ENCODE peak calls at places on chromosomes 12 and 14, in nine cellular contexts. B is suprapubic skin, Q is neural progenitor cell, N is IMR-90, M is PC-3, K is sigmoid colon, G is GM23338, L is thyroid gland, Y is colonic mucosa. I is an unnamed sample.

GRCh38 chr12:52082988-52083637 is 3.6 kb downstream of the SMIM41 start:
- DNase-seq in Y (peak; percentile 64), K (peak; percentile 81), M (peak; percentile 65), L (peak; percentile 48), G (peak; percentile 78), N (peak; percentile 71), B (no peak), Q (peak; percentile 79), I (peak; percentile 69)

GRCh38 chr14:22152161-22152870 is 436.7 kb downstream of the DAD1 start:
- DNase-seq in M (no peak), Q (no peak), Y (no peak), B (no peak), K (no peak), G (no peak), L (no peak), N (no peak), I (no peak)

GRCh38 chr14:30252800-30253425 is 306.0 kb upstream of the G2E3 start:
- DNase-seq in B (no peak), Y (no peak), G (no peak), M (no peak), L (no peak), K (no peak), Q (no peak), N (peak; percentile 15), I (no peak)

GRCh38 chr12:75482636-75483035 is 2.1 kb downstream of the GLIPR1 start:
- DNase-seq in M (no peak), K (no peak), N (no peak), B (no peak), G (no peak), Y (no peak), L (no peak), Q (no peak), I (no peak)

GRCh38 chr12:14995583-14996425 is 23.0 kb downstream of the PDE6H start:
- DNase-seq in K (no peak), B (no peak), Q (peak; percentile 63), Y (no peak), N (peak; percentile 79), G (peak; percentile 62), M (peak; percentile 54), L (no peak), I (peak; percentile 18)

GRCh38 chr12:23564454-23564853 is 385.0 kb downstream of the SOX5 start:
- DNase-seq in L (no peak), B (no peak), Q (no peak), Y (no peak), N (no peak), G (no peak), M (no peak), K (no peak), I (no peak)

GRCh38 chr14:96145116-96145864 is 59.3 kb upstream of the BDKRB2 start:
- DNase-seq in Y (no peak), B (no peak), G (no peak), N (peak; percentile 91), M (peak; percentile 22), Q (no peak), L (no peak), K (no peak), I (no peak)

GRCh38 chr14:24310666-24311604 is at the start of gene LTB4R:
- DNase-seq in K (peak; percentile 89), Y (peak; percentile 76), L (peak; percentile 84), M (no peak), Q (no peak), N (peak; percentile 73), B (peak; percentile 85), G (peak; percentile 79), I (no peak)

GRCh38 chr14:55580401-55581010 is 499 bp downstream of the KTN1 start:
- DNase-seq in N (no peak), L (peak; percentile 45), M (peak; percentile 43), Y (peak; percentile 61), Q (peak; percentile 80), B (peak; percentile 78), K (peak; percentile 68), G (peak; percentile 45), I (no peak)

GRCh38 chr14:60095781-60096450 is 4.2 kb downstream of the PCNX4 start:
- DNase-seq in B (no peak), N (peak; percentile 93), K (no peak), L (no peak), G (no peak), M (peak; percentile 79), Y (no peak), Q (no peak), I (no peak)

GRCh38 chr12:2336409-2336829 is 283.6 kb downstream of the CACNA1C start:
- DNase-seq in G (no peak), Y (no peak), Q (no peak), N (peak; percentile 97), K (no peak), B (no peak), L (peak; percentile 47), M (peak; percentile 84), I (peak; percentile 88)

GRCh38 chr14:102087762-102088011 is 843 bp upstream of the HSP90AA1 start:
- DNase-seq in B (no peak), L (no peak), G (peak; percentile 52), N (no peak), Y (no peak), Q (no peak), K (no peak), M (no peak), I (no peak)

GRCh38 chr14:102086972-102087761 is at the start of gene HSP90AA1:
- DNase-seq in Q (peak; percentile 98), B (peak; percentile 97), K (peak; percentile 97), G (peak; percentile 97), L (peak; percentile 90), M (peak; percentile 96), Y (peak; percentile 96), N (peak; percentile 88), I (peak; percentile 95)

GRCh38 chr14:102086346-102086971 is 385 bp downstream of the HSP90AA1 start:
- DNase-seq in B (no peak), N (peak; percentile 68), Q (no peak), Y (peak; percentile 50), M (peak; percentile 52), K (peak; percentile 77), L (peak; percentile 52), G (peak; percentile 62), I (no peak)

GRCh38 chr14:102089621-102090343 is 2.9 kb upstream of the HSP90AA1 start:
- DNase-seq in G (no peak), B (no peak), Y (no peak), M (no peak), N (no peak), K (no peak), Q (no peak), L (peak; percentile 18), I (no peak)

GRCh38 chr14:102088012-102088792 is 1.4 kb upstream of the HSP90AA1 start:
- DNase-seq in K (peak; percentile 80), L (peak; percentile 37), G (peak; percentile 84), Q (peak; percentile 48), B (no peak), N (no peak), M (no peak), Y (peak; percentile 69), I (no peak)
- TF ChIP-seq CTCF in K (no peak), L (no peak), G (no peak), Q (no peak), B (no peak), N (no peak), M (no peak), Y (no peak), I (no peak)

DNA sequence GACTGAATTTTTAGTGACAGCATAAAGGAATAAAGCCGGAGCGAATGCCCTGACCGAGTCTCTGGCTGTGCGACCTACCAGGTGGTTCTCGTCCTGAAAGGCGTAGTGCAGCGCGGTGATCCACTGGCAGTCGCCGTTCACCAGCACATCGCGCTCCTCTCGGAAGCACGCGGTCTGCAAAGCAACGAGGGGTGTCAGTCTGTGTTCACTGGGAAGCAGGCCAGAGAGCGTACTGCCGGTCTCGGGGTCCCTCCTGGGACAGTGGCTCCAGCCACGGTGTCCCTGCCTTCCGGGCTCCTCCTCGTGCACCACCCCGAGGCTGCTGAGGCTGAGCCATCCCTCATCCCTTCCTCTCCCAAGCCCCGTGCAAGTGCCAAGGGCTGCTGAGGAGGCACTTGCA is 53.5 kb downstream of the CDC42BPB start:
- DNase-seq in M (no peak), N (no peak), G (no peak), L (no peak), K (no peak), Y (no peak), B (no peak), Q (no peak), I (no peak)
- H3K27ac ChIP-seq in M (no peak overlapping the region), N (no peak overlapping the region), G (peak overlapping the region; percentile 45), L (no peak overlapping the region), K (no peak overlapping the region), Y (no peak overlapping the region), B (no peak overlapping the region), Q (no peak overlapping the region), I (peak overlapping the region; percentile 29)

DNA sequence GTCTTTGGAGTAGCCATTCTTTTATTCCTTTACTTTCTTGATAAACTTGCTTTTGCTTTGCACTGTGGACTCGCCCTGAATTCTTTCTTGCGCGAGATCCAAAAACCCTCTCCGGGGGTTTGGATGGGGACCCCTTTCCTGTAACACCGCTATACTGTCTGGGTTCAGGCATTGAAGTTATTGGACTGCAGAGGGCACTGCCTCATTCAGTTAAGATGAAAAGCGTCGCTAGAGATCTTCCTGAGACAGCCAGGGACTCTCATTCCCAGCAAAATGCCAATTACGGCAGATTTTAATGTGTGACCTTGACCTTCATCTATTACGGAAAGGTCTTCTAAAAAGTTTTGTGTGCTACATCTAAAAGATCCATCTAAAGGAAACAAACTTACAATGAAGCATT is 17.3 kb upstream of the RIMKLB start:
- DNase-seq in B (no peak), G (peak; percentile 56), Q (no peak), N (no peak), M (no peak), K (no peak), L (no peak), Y (no peak), I (no peak)
- TF ChIP-seq CTCF in B (no peak), G (peak; percentile 66), Q (peak; percentile 23), N (no peak), M (peak; percentile 12), K (no peak), L (no peak), Y (no peak), I (no peak)

DNA sequence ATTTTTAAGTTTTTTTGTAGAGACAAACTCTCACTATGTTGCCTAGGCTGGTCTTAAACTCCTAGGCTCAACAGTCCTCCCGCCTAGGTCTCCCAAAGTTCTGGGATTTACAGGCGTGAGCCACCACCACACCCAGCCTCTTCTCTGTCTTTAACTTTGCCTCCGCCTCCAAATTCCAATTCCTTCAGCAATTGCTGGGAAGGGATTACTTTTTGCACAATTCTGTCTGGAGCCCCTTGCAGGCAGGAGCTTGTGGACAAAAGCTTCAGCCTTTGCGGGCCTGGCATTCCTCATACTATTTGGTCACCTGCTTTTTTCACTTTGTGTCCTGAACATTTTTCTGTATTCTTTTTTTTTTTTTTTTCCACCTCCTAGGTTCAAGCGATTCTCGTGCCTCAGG is 26.0 kb downstream of the SH2B3 start:
- DNase-seq in Q (peak; percentile 57), G (no peak), M (no peak), Y (no peak), K (no peak), N (no peak), L (no peak), B (no peak), I (no peak)
- H3K27ac ChIP-seq in Q (no peak overlapping the region), G (peak overlapping the region; percentile 69), M (peak overlapping the region; percentile 23), Y (peak overlapping the region; percentile 70), K (peak overlapping the region; percentile 54), N (no peak overlapping the region), L (peak overlapping the region; percentile 59), B (peak overlapping the region; percentile 7), I (peak overlapping the region; percentile 85)

I was measured in RWPE1.